ENCODE peak calls at places on chromosomes 1 and 21, in four cellular contexts. Y is K562, C is HL-60, J is GM12891. L is an unnamed sample.

GRCh38 chr1:218025454-218025853 is 259.6 kb upstream of the RRP15 start:
- DNase-seq in J (no peak), Y (no peak), C (no peak), L (no peak)

GRCh38 chr1:53943090-53943489 is 2.4 kb downstream of the IFT25 start:
- DNase-seq in J (no peak), C (no peak), Y (no peak), L (no peak)

GRCh38 chr21:43805275-43805800 is 16.0 kb downstream of the RRP1 start:
- DNase-seq in Y (no peak), J (peak), C (no peak), L (peak)

GRCh38 chr1:19488136-19488535 is 2.8 kb upstream of the CAPZB start:
- DNase-seq in J (no peak), C (no peak), Y (no peak), L (no peak)

GRCh38 chr1:87867631-87868030 is 539.0 kb downstream of the LMO4 start:
- DNase-seq in J (no peak), C (no peak), Y (no peak), L (no peak)

GRCh38 chr1:2567083-2567679 is 11.0 kb downstream of the TNFRSF14 start:
- DNase-seq in C (no peak), Y (no peak), J (no peak), L (no peak)

GRCh38 chr1:244419004-244419403 is 32.7 kb downstream of the ADSS2 start:
- DNase-seq in J (no peak), Y (no peak), C (no peak), L (no peak)

GRCh38 chr1:87335175-87335992 is 6.7 kb downstream of the LMO4 start:
- DNase-seq in Y (peak), C (peak), J (peak), L (no peak)

GRCh38 chr1:235513495-235514366 is 9.5 kb upstream of the B3GALNT2 start:
- DNase-seq in C (peak), J (no peak), Y (peak), L (no peak)

GRCh38 chr1:100284591-100284990 is 18.6 kb downstream of the RTCA start:
- DNase-seq in Y (no peak), C (no peak), J (no peak), L (no peak)

GRCh38 chr1:62823556-62823955 is 39.6 kb downstream of the ATG4C start:
- DNase-seq in C (no peak), J (no peak), Y (no peak), L (no peak)

GRCh38 chr1:23904748-23905357 is 8.3 kb downstream of the CNR2 start:
- DNase-seq in Y (no peak), J (no peak), C (peak), L (peak)

GRCh38 chr1:173682174-173682573 is 12.5 kb upstream of the ANKRD45 start:
- DNase-seq in Y (no peak), J (no peak), C (no peak), L (no peak)

GRCh38 chr21:25938673-25939395 is 204.1 kb downstream of the GABPA start:
- DNase-seq in C (no peak), Y (no peak), J (no peak), L (no peak)

GRCh38 chr21:44439211-44439600 is 16.1 kb upstream of the LRRC3 start:
- DNase-seq in J (no peak), C (no peak), Y (no peak), L (no peak)

GRCh38 chr1:8813016-8813763 is 4.2 kb downstream of the RERE start:
- DNase-seq in Y (no peak), C (no peak), J (no peak), L (no peak)

GRCh38 chr1:152515454-152515823 is 1.2 kb downstream of the CRCT1 start:
- DNase-seq in C (no peak), Y (no peak), J (no peak), L (no peak)

GRCh38 chr1:64403331-64403730 is 66.6 kb upstream of the CACHD1 start:
- DNase-seq in Y (no peak), J (no peak), C (no peak), L (no peak)

GRCh38 chr1:54950361-54951163 is 29.9 kb upstream of the TMEM61 start:
- DNase-seq in J (peak), C (peak), Y (peak), L (peak)

GRCh38 chr1:47483651-47484050 is 45.8 kb downstream of the FOXD2 start:
- DNase-seq in J (no peak), C (no peak), Y (no peak), L (no peak)

GRCh38 chr1:224201853-224202252 is 18.8 kb downstream of the DEGS1 start:
- DNase-seq in J (no peak), Y (no peak), C (no peak), L (no peak)

GRCh38 chr21:34345892-34346291 is 17.9 kb upstream of the KCNE2 start:
- DNase-seq in J (no peak), Y (no peak), C (no peak), L (no peak)

GRCh38 chr1:4131734-4132133 is 231.7 kb upstream of the C1orf174 start:
- DNase-seq in Y (no peak), C (no peak), J (no peak), L (no peak)

GRCh38 chr1:195733826-195734225 is 874.4 kb downstream of the KCNT2 start:
- DNase-seq in J (no peak), Y (peak), C (no peak), L (no peak)

GRCh38 chr1:85330206-85330605 is 53.8 kb upstream of the BCL10 start:
- DNase-seq in Y (no peak), C (no peak), J (no peak), L (no peak)

GRCh38 chr21:31184462-31184861 is 146.2 kb upstream of the KRTAP19-8 start:
- DNase-seq in C (no peak), J (no peak), Y (no peak), L (no peak)

GRCh38 chr21:46120301-46121285 is 22.7 kb downstream of the COL6A2 start:
- DNase-seq in J (peak), Y (no peak), C (no peak), L (no peak)

GRCh38 chr1:180196436-180197003 is 33.5 kb upstream of the LHX4 start:
- DNase-seq in J (no peak), Y (no peak), C (no peak), L (no peak)

GRCh38 chr1:15197591-15198447 is 44.3 kb downstream of the TMEM51 start:
- DNase-seq in J (no peak), Y (peak), C (no peak), L (no peak)

GRCh38 chr1:905071-905749 is 18.5 kb upstream of the SAMD11 start:
- DNase-seq in C (no peak), Y (no peak), J (peak), L (no peak)

GRCh38 chr1:59595774-59596173 is 219.0 kb upstream of the HOOK1 start:
- DNase-seq in C (no peak), Y (no peak), J (no peak), L (no peak)

GRCh38 chr1:184988506-184988905 is 14.2 kb upstream of the NIBAN1 start:
- DNase-seq in J (no peak), Y (no peak), C (no peak), L (no peak)

GRCh38 chr1:229664133-229664689 is 38.2 kb downstream of the URB2 start:
- DNase-seq in Y (peak), C (no peak), J (peak), L (peak)

GRCh38 chr1:41500378-41500777 is 15.9 kb upstream of the EDN2 start:
- DNase-seq in Y (no peak), C (no peak), J (no peak), L (no peak)

GRCh38 chr1:101238041-101238515 is 1.3 kb downstream of the S1PR1 start:
- DNase-seq in C (no peak), Y (no peak), J (no peak), L (no peak)

GRCh38 chr1:30199563-30199962 is 523.8 kb downstream of the MATN1 start:
- DNase-seq in Y (no peak), C (no peak), J (no peak), L (no peak)

GRCh38 chr1:204819495-204819894 is 51.2 kb upstream of the NFASC start:
- DNase-seq in J (no peak), C (no peak), Y (no peak), L (no peak)

GRCh38 chr1:180046674-180047073 is 92.1 kb downstream of the CEP350 start:
- DNase-seq in C (no peak), J (no peak), Y (no peak), L (no peak)

DNA sequence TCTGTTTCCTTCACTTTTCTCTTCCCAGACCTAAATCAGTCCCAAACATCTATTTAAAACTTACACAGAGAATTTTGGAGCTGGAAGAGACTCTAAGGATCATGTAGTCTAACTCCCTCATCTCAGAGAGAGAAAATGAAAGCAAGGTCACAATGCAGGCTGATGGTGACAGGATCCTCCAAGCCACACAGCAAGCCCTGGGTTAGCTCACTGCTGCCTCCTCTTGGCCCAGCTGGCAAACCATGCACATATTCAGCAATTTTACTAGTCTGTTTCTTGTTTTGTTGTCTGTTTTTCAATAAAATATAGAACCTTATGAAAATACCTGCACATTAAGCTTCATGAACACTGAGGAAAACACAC is 27.7 kb upstream of the LY9 start:
- DNase-seq in J (no peak), Y (peak), C (no peak), L (peak)
- TF ChIP-seq SPI1 in J (no peak), Y (no peak), C (no peak), L (no peak)

GRCh38 chr1:56017336-56017735 is 562.0 kb downstream of the PLPP3 start:
- DNase-seq in Y (no peak), J (no peak), C (no peak), L (no peak)
- TF ChIP-seq SPI1 in Y (no peak), J (no peak), C (no peak), L (no peak)

DNA sequence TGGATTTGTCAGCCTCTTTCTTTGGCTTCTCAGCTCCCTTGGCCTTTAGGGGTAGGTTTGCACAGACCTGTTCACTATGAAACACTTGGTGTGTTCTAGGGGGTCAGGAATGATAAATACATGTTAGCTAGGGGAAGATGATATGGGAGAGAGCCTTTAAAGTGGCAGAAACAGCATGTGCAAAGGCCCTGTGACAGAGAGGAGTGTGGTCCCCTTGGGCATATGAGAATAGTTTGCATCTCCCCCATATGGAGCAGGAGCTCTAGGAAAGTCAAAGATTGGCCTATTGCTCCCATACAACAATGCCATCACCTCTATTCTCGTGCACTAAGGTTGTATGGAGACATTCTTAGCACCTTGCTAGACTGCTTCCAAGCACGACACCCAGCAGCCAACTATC is 10.7 kb upstream of the NTPCR start:
- DNase-seq in Y (no peak), J (no peak), C (no peak), L (no peak)
- TF ChIP-seq SPI1 in Y (no peak), J (no peak), C (no peak), L (no peak)

DNA sequence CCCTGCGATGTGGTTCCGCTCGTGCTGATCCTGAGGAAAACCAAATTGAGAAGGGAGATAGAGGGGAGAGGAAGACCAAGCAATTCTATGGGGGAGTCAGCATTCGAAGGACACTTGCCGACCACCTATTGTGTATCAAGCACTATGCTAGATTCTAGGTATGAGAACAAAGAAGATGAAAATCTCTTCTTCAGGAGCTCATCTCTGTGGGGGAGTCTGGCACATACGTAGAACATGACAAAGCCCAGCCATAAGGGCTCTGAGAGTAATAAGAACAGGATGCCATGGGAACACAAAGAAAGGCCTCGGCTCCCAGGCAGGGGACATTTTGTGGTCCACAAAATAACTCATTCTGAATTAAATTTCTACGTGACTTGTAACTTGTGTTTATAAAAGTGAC is 83.7 kb downstream of the WLS start:
- DNase-seq in J (no peak), C (no peak), Y (no peak), L (no peak)
- TF ChIP-seq SPI1 in J (no peak), C (no peak), Y (no peak), L (no peak)

GRCh38 chr1:89910780-89911179 is 84.1 kb upstream of the ZNF326 start:
- DNase-seq in J (no peak), C (no peak), Y (no peak), L (no peak)

GRCh38 chr1:89910268-89910667 is 84.6 kb upstream of the ZNF326 start:
- DNase-seq in J (no peak), Y (no peak), C (no peak), L (no peak)

GRCh38 chr1:89912073-89912472 is 82.8 kb upstream of the ZNF326 start:
- DNase-seq in C (no peak), J (no peak), Y (no peak), L (no peak)

GRCh38 chr1:89908993-89909436 is 85.9 kb upstream of the ZNF326 start:
- DNase-seq in J (no peak), Y (peak), C (peak), L (no peak)

GRCh38 chr1:89911186-89911976 is 83.5 kb upstream of the ZNF326 start:
- DNase-seq in J (no peak), C (no peak), Y (no peak), L (no peak)
- TF ChIP-seq SPI1 in J (no peak), C (no peak), Y (no peak), L (no peak)